ENCODE peak calls at places on chromosome 18, in eight cellular contexts. O is AG04449; W is astrocyte of the cerebellum; R is CD8-positive, alpha-beta memory T cell; C is lower leg skin; U is A549; G is astrocyte; Q is fibroblast of lung. Y is an unnamed sample.

GRCh38 chr18:3595282-3596273 is 145.6 kb downstream of the TGIF1 start:
- DNase-seq in O (peak; percentile 83), W (peak; percentile 84), R (peak; percentile 13), C (peak; percentile 71), U (peak; percentile 83), G (peak; percentile 99), Q (peak; percentile 99), Y (no peak)

GRCh38 chr18:62450546-62451395 is 72.1 kb upstream of the ZCCHC2 start:
- DNase-seq in O (peak; percentile 5), W (peak; percentile 60), R (no peak), C (peak; percentile 40), U (peak; percentile 82), G (peak; percentile 79), Q (peak; percentile 81), Y (no peak)

GRCh38 chr18:69838620-69839411 is 108.9 kb downstream of the CD226 start:
- DNase-seq in O (no peak), W (no peak), R (no peak), C (no peak), U (peak; percentile 79), G (no peak), Q (no peak), Y (no peak)

GRCh38 chr18:55300469-55301195 is 287.4 kb downstream of the TCF4 start:
- DNase-seq in O (peak; percentile 45), W (no peak), R (no peak), C (no peak), U (no peak), G (no peak), Q (peak; percentile 44), Y (no peak)

GRCh38 chr18:59140287-59140885 is 702 bp downstream of the SEC11C start:
- DNase-seq in O (no peak), W (peak; percentile 11), R (no peak), C (no peak), U (peak; percentile 5), G (peak; percentile 46), Q (peak; percentile 53), Y (no peak)

GRCh38 chr18:39681061-39681460 is 2115.5 kb upstream of the CELF4 start:
- DNase-seq in O (no peak), W (no peak), R (no peak), C (no peak), U (no peak), G (no peak), Q (no peak), Y (no peak)

GRCh38 chr18:79422022-79422782 is 26.5 kb downstream of the NFATC1 start:
- DNase-seq in O (no peak), W (peak; percentile 69), R (no peak), C (peak; percentile 76), U (no peak), G (peak; percentile 62), Q (peak; percentile 69), Y (no peak)

GRCh38 chr18:13051159-13051558 is 60.0 kb downstream of the CEP192 start:
- DNase-seq in O (no peak), W (no peak), R (no peak), C (no peak), U (no peak), G (peak; percentile 4), Q (peak; percentile 19), Y (no peak)

GRCh38 chr18:5287854-5288253 is 7.7 kb downstream of the ZBTB14 start:
- DNase-seq in O (no peak), W (no peak), R (no peak), C (no peak), U (no peak), G (no peak), Q (no peak), Y (no peak)

GRCh38 chr18:70384181-70384790 is 95.4 kb downstream of the SOCS6 start:
- DNase-seq in O (peak; percentile 40), W (peak; percentile 38), R (no peak), C (no peak), U (peak; percentile 91), G (peak; percentile 92), Q (peak; percentile 96), Y (no peak)

GRCh38 chr18:48818329-48819254 is 132.2 kb downstream of the SMAD7 start:
- DNase-seq in O (no peak), W (no peak), R (no peak), C (no peak), U (no peak), G (no peak), Q (no peak), Y (no peak)

GRCh38 chr18:63155910-63156773 is 163.4 kb downstream of the BCL2 start:
- DNase-seq in O (no peak), W (no peak), R (no peak), C (no peak), U (no peak), G (no peak), Q (no peak), Y (no peak)

GRCh38 chr18:48098538-48098937 is 168.1 kb upstream of the SMAD2 start:
- DNase-seq in O (no peak), W (no peak), R (no peak), C (no peak), U (peak; percentile 6), G (no peak), Q (no peak), Y (no peak)

GRCh38 chr18:66495844-66496243 is 108.0 kb downstream of the CDH19 start:
- DNase-seq in O (no peak), W (peak; percentile 4), R (no peak), C (no peak), U (peak; percentile 71), G (peak; percentile 6), Q (peak; percentile 19), Y (no peak)

GRCh38 chr18:39835303-39836030 is 2119.6 kb upstream of the PIK3C3 start:
- DNase-seq in O (no peak), W (peak; percentile 46), R (no peak), C (no peak), U (peak; percentile 1), G (peak; percentile 19), Q (peak; percentile 31), Y (no peak)

GRCh38 chr18:31206787-31207381 is 44.2 kb upstream of the DSC1 start:
- DNase-seq in O (no peak), W (no peak), R (no peak), C (peak; percentile 74), U (peak; percentile 87), G (peak; percentile 73), Q (peak; percentile 81), Y (no peak)

GRCh38 chr18:12886498-12887126 is 2.6 kb upstream of the PTPN2 start:
- DNase-seq in O (no peak), W (no peak), R (no peak), C (no peak), U (peak; percentile 56), G (no peak), Q (no peak), Y (no peak)

GRCh38 chr18:7618821-7619410 is 51.8 kb downstream of the PTPRM start:
- DNase-seq in O (no peak), W (no peak), R (no peak), C (no peak), U (no peak), G (peak; percentile 34), Q (peak; percentile 37), Y (no peak)

GRCh38 chr18:56283346-56283745 is 355.0 kb downstream of the TXNL1 start:
- DNase-seq in O (peak; percentile 10), W (no peak), R (no peak), C (no peak), U (no peak), G (no peak), Q (no peak), Y (no peak)

GRCh38 chr18:66211693-66212195 is 392.1 kb downstream of the CDH19 start:
- DNase-seq in O (no peak), W (no peak), R (no peak), C (no peak), U (no peak), G (no peak), Q (no peak), Y (no peak)

GRCh38 chr18:28176674-28176932 is 327 bp downstream of the CDH2 start:
- DNase-seq in O (no peak), W (no peak), R (no peak), C (no peak), U (no peak), G (no peak), Q (no peak), Y (no peak)

GRCh38 chr18:8260319-8260718 is 348.9 kb upstream of the RAB12 start:
- DNase-seq in O (no peak), W (no peak), R (no peak), C (peak; percentile 21), U (no peak), G (peak; percentile 18), Q (peak; percentile 39), Y (no peak)

GRCh38 chr18:61039251-61039650 is 294.0 kb upstream of the CDH20 start:
- DNase-seq in O (no peak), W (no peak), R (no peak), C (no peak), U (no peak), G (no peak), Q (no peak), Y (no peak)

GRCh38 chr18:35616074-35616473 is 34.5 kb downstream of the GALNT1 start:
- DNase-seq in O (no peak), W (no peak), R (no peak), C (no peak), U (no peak), G (no peak), Q (no peak), Y (no peak)
- H3K4me3 ChIP-seq in O (no peak overlapping the region), W (no peak overlapping the region), R (no peak overlapping the region), C (no peak overlapping the region), U (no peak overlapping the region), G (peak overlapping the region; percentile 40), Q (no peak overlapping the region), Y (no peak overlapping the region)

GRCh38 chr18:76446321-76446720 is 48.7 kb downstream of the ZNF516 start:
- DNase-seq in O (no peak), W (no peak), R (no peak), C (no peak), U (no peak), G (no peak), Q (no peak), Y (no peak)

GRCh38 chr18:76445275-76445674 is 49.8 kb downstream of the ZNF516 start:
- DNase-seq in O (peak; percentile 67), W (peak; percentile 66), R (no peak), C (no peak), U (no peak), G (peak; percentile 92), Q (peak; percentile 93), Y (no peak)

GRCh38 chr18:76447268-76447890 is 47.7 kb downstream of the ZNF516 start:
- DNase-seq in O (no peak), W (no peak), R (no peak), C (peak; percentile 71), U (no peak), G (no peak), Q (no peak), Y (no peak)

GRCh38 chr18:76445741-76446232 is 49.3 kb downstream of the ZNF516 start:
- DNase-seq in O (no peak), W (no peak), R (no peak), C (no peak), U (no peak), G (no peak), Q (no peak), Y (no peak)

GRCh38 chr18:76446746-76447267 is 48.2 kb downstream of the ZNF516 start:
- DNase-seq in O (no peak), W (no peak), R (no peak), C (no peak), U (no peak), G (no peak), Q (no peak), Y (no peak)
- H3K4me3 ChIP-seq in O (no peak overlapping the region), W (no peak overlapping the region), R (no peak overlapping the region), C (no peak overlapping the region), U (no peak overlapping the region), G (no peak overlapping the region), Q (no peak overlapping the region), Y (no peak overlapping the region)

GRCh38 chr18:23583071-23583865 is 3.0 kb downstream of the NPC1 start:
- DNase-seq in O (no peak), W (no peak), R (no peak), C (no peak), U (no peak), G (no peak), Q (no peak), Y (no peak)
- H3K4me3 ChIP-seq in O (no peak overlapping the region), W (no peak overlapping the region), R (no peak overlapping the region), C (no peak overlapping the region), U (peak overlapping the region; percentile 4), G (no peak overlapping the region), Q (no peak overlapping the region), Y (peak overlapping the region; percentile 2)

GRCh38 chr18:22171839-22172582 is 2.6 kb downstream of the GATA6 start:
- DNase-seq in O (no peak), W (no peak), R (no peak), C (no peak), U (no peak), G (no peak), Q (no peak), Y (no peak)
- H3K4me3 ChIP-seq in O (peak overlapping the region; percentile 40), W (peak overlapping the region; percentile 80), R (no peak overlapping the region), C (no peak overlapping the region), U (no peak overlapping the region), G (peak overlapping the region; percentile 85), Q (peak overlapping the region; percentile 79), Y (no peak overlapping the region)

Y was measured in naive thymus-derived CD4-positive, alpha-beta T cell.